ENCODE peak calls at places on chromosomes 1 and 21, in six cellular contexts. N, V, A, R, D and B are unnamed samples.

GRCh38 chr1:214688891-214689290 is 85.9 kb downstream of the CENPF start:
- DNase-seq in V (no peak), N (no peak), A (no peak), D (no peak), R (no peak), B (no peak)

GRCh38 chr1:110962892-110963665 is 643 bp downstream of the LRIF1 start:
- DNase-seq in A (peak; percentile 15), R (no peak), D (peak; percentile 56), N (peak; percentile 86), V (peak; percentile 63), B (no peak)

GRCh38 chr1:42175314-42176054 is 10.9 kb upstream of the GUCA2A start:
- DNase-seq in N (no peak), A (no peak), D (no peak), V (no peak), R (no peak), B (no peak)

GRCh38 chr1:23980006-23980724 is at the start of gene SRSF10:
- DNase-seq in A (peak; percentile 95), R (peak; percentile 98), V (peak; percentile 99), D (peak; percentile 97), N (peak; percentile 98), B (peak; percentile 92)

GRCh38 chr1:42924249-42925131 is 34.2 kb downstream of the SLC2A1 start:
- DNase-seq in A (peak; percentile 95), N (peak; percentile 80), R (no peak), D (peak; percentile 94), V (peak; percentile 96), B (peak; percentile 92)

GRCh38 chr1:168470821-168471473 is 72.8 kb downstream of the XCL2 start:
- DNase-seq in R (peak; percentile 94), N (peak; percentile 96), V (no peak), D (no peak), A (no peak), B (no peak)

GRCh38 chr1:26994772-26995625 is 1.5 kb downstream of the TRNP1 start:
- DNase-seq in R (peak; percentile 34), V (no peak), N (no peak), A (no peak), D (no peak), B (no peak)

GRCh38 chr21:41366522-41367151 is 4.8 kb downstream of the MX2 start:
- DNase-seq in D (peak; percentile 67), A (no peak), R (peak; percentile 89), V (no peak), N (peak; percentile 94), B (no peak)

GRCh38 chr1:204574016-204574855 is 58.0 kb downstream of the MDM4 start:
- DNase-seq in D (no peak), A (no peak), V (no peak), N (no peak), R (no peak), B (no peak)

GRCh38 chr1:208421511-208421910 is 177.3 kb upstream of the PLXNA2 start:
- DNase-seq in N (no peak), V (peak; percentile 64), A (no peak), R (no peak), D (no peak), B (no peak)

GRCh38 chr1:41977329-41977728 is 58.6 kb upstream of the HIVEP3 start:
- DNase-seq in N (no peak), V (no peak), R (no peak), A (no peak), D (peak; percentile 25), B (no peak)

GRCh38 chr1:112808861-112809684 is 93.9 kb upstream of the PPM1J start:
- DNase-seq in V (peak; percentile 83), N (peak; percentile 66), A (peak; percentile 86), R (peak; percentile 80), D (peak; percentile 81), B (peak; percentile 48)

GRCh38 chr1:100834779-100835645 is 59.6 kb downstream of the EXTL2 start:
- DNase-seq in D (peak; percentile 12), V (no peak), N (peak; percentile 40), R (peak; percentile 33), A (no peak), B (no peak)

GRCh38 chr1:197984273-197984672 is 67.1 kb downstream of the LHX9 start:
- DNase-seq in A (no peak), N (no peak), R (no peak), V (no peak), D (no peak), B (no peak)

GRCh38 chr1:225871374-225872074 is 10.7 kb downstream of the TMEM63A start:
- DNase-seq in D (no peak), R (no peak), V (no peak), N (peak; percentile 35), A (no peak), B (no peak)

GRCh38 chr1:182120411-182121258 is 59.1 kb upstream of the ZNF648 start:
- DNase-seq in A (no peak), R (peak; percentile 75), D (no peak), N (peak; percentile 82), V (no peak), B (no peak)

GRCh38 chr1:185479781-185480180 is 162.7 kb upstream of the IVNS1ABP start:
- DNase-seq in N (no peak), V (no peak), D (no peak), R (no peak), A (peak; percentile 32), B (no peak)

GRCh38 chr1:16152521-16153087 is 3.3 kb downstream of the EPHA2 start:
- DNase-seq in V (no peak), D (no peak), R (peak; percentile 27), A (no peak), N (no peak), B (no peak)

GRCh38 chr1:64956241-64956640 is 10.1 kb downstream of the JAK1 start:
- DNase-seq in N (no peak), A (no peak), D (no peak), V (no peak), R (no peak), B (no peak)

GRCh38 chr1:42944207-42944928 is 14.3 kb downstream of the SLC2A1 start:
- DNase-seq in N (no peak), D (no peak), V (no peak), R (no peak), A (no peak), B (no peak)

GRCh38 chr1:161382214-161383019 is 14.7 kb upstream of the CFAP126 start:
- DNase-seq in R (peak; percentile 78), N (peak; percentile 98), A (no peak), V (peak; percentile 65), D (peak; percentile 49), B (no peak)

GRCh38 chr1:221829327-221830011 is 87.6 kb upstream of the DUSP10 start:
- DNase-seq in A (no peak), D (no peak), N (peak; percentile 95), R (peak; percentile 96), V (no peak), B (no peak)

DNA sequence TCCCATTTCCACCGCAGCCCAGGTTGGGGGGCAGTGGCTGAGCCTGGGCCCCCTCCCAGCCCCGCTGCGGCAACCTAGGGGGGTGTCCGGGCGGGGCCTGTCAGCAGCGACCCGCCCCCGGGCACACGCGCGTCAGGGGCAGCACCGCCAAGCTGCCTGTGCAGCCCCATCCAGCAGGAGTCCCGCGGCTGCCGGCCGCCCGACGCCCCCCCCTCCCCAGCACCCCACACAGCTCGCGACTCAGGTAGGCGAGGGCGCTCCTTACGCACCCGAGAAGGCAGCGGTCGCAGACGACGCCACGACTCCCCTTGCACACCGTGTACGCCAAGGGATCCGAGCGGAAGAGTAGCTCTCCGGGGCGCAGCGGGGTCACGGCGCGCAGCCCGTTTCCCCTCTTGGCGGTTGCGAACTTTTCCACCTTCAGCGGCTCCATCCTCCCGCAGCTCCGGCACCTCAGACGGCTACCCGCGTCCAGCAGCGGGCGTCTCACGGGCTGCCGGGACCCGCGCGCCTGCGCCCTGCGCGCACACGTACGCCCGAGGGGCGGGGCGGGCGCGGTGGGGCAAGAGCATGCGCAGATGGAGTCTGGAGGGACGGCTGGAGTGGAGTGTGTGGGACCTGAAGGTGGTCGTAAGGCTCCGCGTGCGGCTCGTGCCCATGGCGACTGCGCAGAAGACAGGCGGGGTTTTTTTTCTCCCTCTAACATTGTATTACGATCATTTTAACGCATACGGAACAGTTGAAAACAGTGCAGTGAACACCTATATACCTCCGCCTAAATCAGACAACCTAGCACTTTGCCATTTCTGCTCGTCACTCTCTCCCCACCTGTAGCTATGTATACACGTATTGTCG is at the start of gene SMYD3:
- DNase-seq in N (peak; percentile 60), D (peak; percentile 94), R (peak; percentile 89), V (peak; percentile 87), A (peak; percentile 78), B (peak; percentile 76)
- TF ChIP-seq CTCF in N (no peak), D (peak; percentile 23), R (no peak), V (peak; percentile 9), A (peak; percentile 27), B (peak; percentile 20)

GRCh38 chr1:165871311-165872067 is 44.1 kb downstream of the UCK2 start:
- DNase-seq in D (peak; percentile 45), N (peak; percentile 53), V (no peak), R (peak; percentile 85), A (peak; percentile 18), B (no peak)

GRCh38 chr1:165874643-165875042 is 47.2 kb downstream of the UCK2 start:
- DNase-seq in D (no peak), N (no peak), V (no peak), A (no peak), R (no peak), B (no peak)

GRCh38 chr1:165865941-165866340 is 38.5 kb downstream of the UCK2 start:
- DNase-seq in R (no peak), N (no peak), A (no peak), D (no peak), V (no peak), B (no peak)

GRCh38 chr1:165873481-165873880 is 46.1 kb downstream of the UCK2 start:
- DNase-seq in D (no peak), N (no peak), R (no peak), A (no peak), V (no peak), B (no peak)

DNA sequence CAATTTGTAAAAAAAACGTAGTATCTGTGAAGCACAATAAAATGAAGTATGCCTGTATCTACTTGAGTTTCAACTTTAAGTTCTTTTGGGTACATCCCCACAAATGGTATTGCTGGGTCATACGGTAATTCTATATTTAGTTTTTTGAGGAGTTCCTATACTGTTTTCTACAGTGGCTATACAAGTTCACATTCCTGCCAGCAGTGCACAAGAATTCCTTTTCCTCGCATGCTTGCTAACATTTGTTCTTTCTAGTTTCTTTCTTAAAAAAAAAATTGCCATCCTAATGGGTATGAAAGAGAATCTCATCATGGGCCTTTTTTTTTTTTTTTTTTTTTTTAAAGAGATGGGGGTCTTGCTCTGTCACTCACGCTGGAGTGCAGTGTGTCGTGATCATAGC is 41.9 kb downstream of the UCK2 start:
- DNase-seq in D (no peak), A (no peak), R (no peak), N (no peak), V (no peak), B (no peak)
- TF ChIP-seq CTCF in D (no peak), A (peak; percentile 52), R (no peak), N (peak; percentile 25), V (peak; percentile 19), B (peak; percentile 30)

GRCh38 chr1:3773572-3774502 is 1.3 kb downstream of the SMIM1 start:
- DNase-seq in N (no peak), A (no peak), D (no peak), R (no peak), V (no peak), B (no peak)
- TF ChIP-seq CTCF in N (no peak), A (no peak), D (no peak), R (no peak), V (no peak), B (no peak)

GRCh38 chr1:52901384-52901783 is 20.2 kb downstream of the ECHDC2 start:
- DNase-seq in N (no peak), R (no peak), V (no peak), D (no peak), A (no peak), B (no peak)
- TF ChIP-seq CTCF in N (peak; percentile 12), R (no peak), V (no peak), D (no peak), A (no peak), B (no peak)